ENCODE peak calls at places on chromosome 16, in ten cellular contexts. O is right lobe of liver, G is mucosa of descending colon, F is small intestine, R is Caco-2, S is neural progenitor cell, W is astrocyte of the spinal cord, X is Peyer's patch, P is GM23338, M is fibroblast of pulmonary artery. C is an unnamed sample.

GRCh38 chr16:79388396-79388795 is 212.1 kb downstream of the MAF start:
- DNase-seq in F (no peak), M (no peak), O (no peak), W (no peak), P (no peak), S (no peak), R (no peak), X (no peak), G (no peak), C (no peak)

GRCh38 chr16:48321307-48322036 is 63.7 kb downstream of the SIAH1 start:
- DNase-seq in X (no peak), O (no peak), F (no peak), S (no peak), W (peak), M (peak), G (no peak), R (no peak), P (no peak), C (peak)

GRCh38 chr16:27272076-27272475 is 3.5 kb upstream of the NSMCE1 start:
- DNase-seq in M (no peak), W (no peak), S (no peak), O (no peak), F (no peak), R (no peak), X (no peak), P (no peak), G (no peak), C (no peak)

GRCh38 chr16:56193951-56194726 is 2.9 kb downstream of the GNAO1 start:
- DNase-seq in W (peak), S (peak), P (peak), F (peak), G (peak), X (peak), O (peak), M (peak), R (no peak), C (peak)

GRCh38 chr16:27177031-27177774 is 26.1 kb upstream of the KDM8 start:
- DNase-seq in X (no peak), G (no peak), O (no peak), M (peak), F (no peak), P (no peak), R (no peak), S (no peak), W (peak), C (peak)

GRCh38 chr16:62829615-62830014 is 793.4 kb upstream of the CDH8 start:
- DNase-seq in S (no peak), F (no peak), W (no peak), O (no peak), M (no peak), G (no peak), R (no peak), X (no peak), P (peak), C (no peak)

GRCh38 chr16:57798953-57799618 is 3.2 kb downstream of the KIFC3 start:
- DNase-seq in W (no peak), S (no peak), R (no peak), G (peak), F (no peak), O (no peak), P (no peak), X (no peak), M (no peak), C (no peak)

GRCh38 chr16:25916091-25916490 is 224.3 kb downstream of the HS3ST4 start:
- DNase-seq in F (no peak), O (no peak), S (no peak), M (no peak), R (no peak), P (no peak), G (no peak), X (no peak), W (no peak), C (no peak)

GRCh38 chr16:14063618-14064581 is 7.2 kb upstream of the MRTFB start:
- DNase-seq in R (no peak), M (no peak), O (no peak), P (no peak), F (no peak), S (no peak), G (no peak), W (no peak), X (no peak), C (no peak)

GRCh38 chr16:80144191-80144590 is 396.6 kb upstream of the DYNLRB2 start:
- DNase-seq in X (no peak), W (peak), G (no peak), O (no peak), P (no peak), F (no peak), M (no peak), S (no peak), R (no peak), C (no peak)

GRCh38 chr16:23408242-23409201 is 44.5 kb downstream of the COG7 start:
- DNase-seq in G (peak), X (peak), P (peak), F (no peak), M (peak), W (peak), R (no peak), O (no peak), S (peak), C (peak)

GRCh38 chr16:11384184-11384955 is 39.1 kb downstream of the RMI2 start:
- DNase-seq in X (no peak), O (no peak), S (no peak), F (no peak), P (no peak), G (peak), W (no peak), M (no peak), R (no peak), C (no peak)

GRCh38 chr16:47142469-47143328 is 1.0 kb downstream of the NETO2 start:
- DNase-seq in O (peak), M (peak), X (peak), G (peak), P (peak), S (peak), R (no peak), W (peak), F (no peak), C (peak)

GRCh38 chr16:27994686-27995085 is 68.8 kb downstream of the GSG1L start:
- DNase-seq in G (no peak), M (no peak), F (no peak), X (no peak), S (no peak), W (no peak), O (no peak), R (no peak), P (no peak), C (no peak)

GRCh38 chr16:24908716-24909115 is 63.0 kb downstream of the SLC5A11 start:
- DNase-seq in X (no peak), G (no peak), W (no peak), M (no peak), P (no peak), S (no peak), R (no peak), F (no peak), O (no peak), C (no peak)

GRCh38 chr16:65415460-65415859 is 293.6 kb upstream of the CDH11 start:
- DNase-seq in X (no peak), F (no peak), P (no peak), M (no peak), W (peak), G (no peak), R (no peak), O (no peak), S (no peak), C (peak)

GRCh38 chr16:49470550-49470949 is 96.9 kb downstream of the C16orf78 start:
- DNase-seq in P (no peak), S (no peak), X (peak), F (no peak), W (no peak), O (no peak), R (peak), G (no peak), M (no peak), C (no peak)

GRCh38 chr16:13425840-13426239 is 494.1 kb upstream of the ERCC4 start:
- DNase-seq in S (no peak), P (no peak), X (no peak), W (no peak), R (no peak), F (no peak), G (no peak), M (no peak), O (no peak), C (no peak)

GRCh38 chr16:85172465-85173071 is 60.3 kb upstream of the CIBAR2 start:
- DNase-seq in G (peak), W (no peak), S (peak), R (no peak), O (peak), P (peak), F (peak), X (peak), M (peak), C (peak)

GRCh38 chr16:24626251-24626650 is 86.9 kb downstream of the RBBP6 start:
- DNase-seq in O (no peak), W (peak), G (no peak), F (no peak), S (no peak), P (no peak), M (peak), R (no peak), X (no peak), C (peak)

GRCh38 chr16:83843657-83844056 is 35.9 kb downstream of the HSBP1 start:
- DNase-seq in P (peak), R (no peak), F (no peak), S (peak), W (no peak), M (no peak), X (peak), G (no peak), O (no peak), C (no peak)

GRCh38 chr16:53695070-53695469 is 8.6 kb downstream of the RPGRIP1L start:
- DNase-seq in R (no peak), W (peak), M (peak), F (no peak), S (no peak), G (no peak), P (no peak), X (no peak), O (no peak), C (no peak)

GRCh38 chr16:83967838-83968482 is at the start of gene NECAB2:
- DNase-seq in X (no peak), P (peak), F (no peak), M (peak), W (no peak), R (no peak), O (no peak), G (no peak), S (peak), C (peak)

GRCh38 chr16:46573008-46573833 is 48.0 kb downstream of the SHCBP1 start:
- DNase-seq in R (peak), O (no peak), S (no peak), P (no peak), G (no peak), X (no peak), W (peak), M (peak), F (no peak), C (peak)

GRCh38 chr16:70158261-70158939 is 15.2 kb upstream of the CLEC18C start:
- DNase-seq in X (no peak), W (no peak), M (no peak), G (no peak), O (no peak), F (no peak), S (no peak), P (peak), R (no peak), C (no peak)

GRCh38 chr16:84885024-84885910 is 65.5 kb downstream of the CRISPLD2 start:
- DNase-seq in M (peak), R (no peak), P (peak), G (peak), F (no peak), W (peak), S (peak), O (no peak), X (no peak), C (no peak)

GRCh38 chr16:57134982-57135381 is 42.6 kb downstream of the CPNE2 start:
- DNase-seq in M (no peak), P (no peak), O (no peak), X (peak), S (no peak), W (no peak), R (no peak), F (peak), G (peak), C (no peak)

GRCh38 chr16:57372372-57373116 is at the start of gene CX3CL1:
- DNase-seq in M (peak), G (peak), S (peak), F (peak), P (peak), R (no peak), X (peak), O (peak), W (peak), C (peak)

GRCh38 chr16:29641561-29641960 is 21.5 kb upstream of the SPN start:
- DNase-seq in F (peak), P (no peak), O (no peak), G (no peak), R (no peak), X (no peak), M (no peak), W (no peak), S (no peak), C (peak)

GRCh38 chr16:67461600-67462278 is 19.2 kb downstream of the ATP6V0D1 start:
- DNase-seq in P (no peak), S (no peak), M (no peak), G (peak), W (no peak), X (peak), R (no peak), F (peak), O (no peak), C (no peak)

GRCh38 chr16:74903882-74904678 is 80.8 kb downstream of the WDR59 start:
- DNase-seq in X (no peak), R (no peak), O (no peak), F (no peak), P (no peak), M (no peak), W (no peak), G (no peak), S (no peak), C (no peak)

GRCh38 chr16:68146583-68146982 is 61.4 kb downstream of the NFATC3 start:
- DNase-seq in S (no peak), P (peak), M (peak), F (peak), G (no peak), X (no peak), R (no peak), W (peak), O (no peak), C (peak)

GRCh38 chr16:54289242-54290051 is 2.9 kb upstream of the IRX3 start:
- DNase-seq in F (no peak), O (no peak), R (no peak), X (no peak), G (no peak), S (peak), M (no peak), P (peak), W (no peak), C (no peak)

GRCh38 chr16:57667526-57668258 is 414 bp upstream of the ADGRG3 start:
- DNase-seq in X (no peak), W (peak), R (no peak), P (peak), F (no peak), G (peak), O (peak), S (no peak), M (no peak), C (peak)

GRCh38 chr16:25656639-25657038 is 35.1 kb upstream of the HS3ST4 start:
- DNase-seq in R (no peak), O (no peak), G (no peak), P (no peak), F (no peak), X (no peak), S (no peak), M (no peak), W (no peak), C (no peak)

GRCh38 chr16:13793788-13794461 is 126.0 kb upstream of the ERCC4 start:
- DNase-seq in O (peak), R (no peak), X (no peak), G (no peak), M (no peak), P (no peak), W (no peak), S (no peak), F (no peak), C (no peak)

GRCh38 chr16:79081292-79082066 is 519.1 kb downstream of the MAF start:
- DNase-seq in R (peak), O (no peak), F (peak), M (no peak), G (no peak), W (no peak), P (no peak), X (no peak), S (no peak), C (no peak)

DNA sequence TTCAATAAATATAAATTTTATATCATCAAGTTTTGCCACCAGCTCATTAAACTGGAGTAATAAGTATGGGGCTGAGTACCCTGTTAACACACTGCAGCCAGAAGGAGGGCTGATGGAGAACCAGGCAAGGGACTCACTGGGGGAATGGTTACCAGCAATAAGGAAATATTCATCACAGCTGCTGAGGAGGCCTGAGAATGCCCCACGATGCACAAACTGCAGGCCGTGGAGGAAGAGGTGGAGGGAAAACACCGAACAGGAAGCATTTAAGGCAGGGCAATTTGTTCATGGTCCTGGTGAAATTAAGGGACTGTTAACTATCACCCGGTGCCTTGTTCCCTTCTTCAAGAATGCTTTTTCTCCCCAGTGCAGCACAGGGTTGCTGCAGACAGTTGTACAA is 84.6 kb upstream of the GPRC5B start:
- DNase-seq in R (no peak), W (no peak), O (no peak), P (no peak), S (no peak), F (no peak), X (no peak), M (no peak), G (no peak), C (no peak)
- H3K4me3 ChIP-seq in R (no peak), W (no peak), O (no peak), P (no peak), S (no peak), F (no peak), X (no peak), M (no peak), G (no peak), C (no peak)

DNA sequence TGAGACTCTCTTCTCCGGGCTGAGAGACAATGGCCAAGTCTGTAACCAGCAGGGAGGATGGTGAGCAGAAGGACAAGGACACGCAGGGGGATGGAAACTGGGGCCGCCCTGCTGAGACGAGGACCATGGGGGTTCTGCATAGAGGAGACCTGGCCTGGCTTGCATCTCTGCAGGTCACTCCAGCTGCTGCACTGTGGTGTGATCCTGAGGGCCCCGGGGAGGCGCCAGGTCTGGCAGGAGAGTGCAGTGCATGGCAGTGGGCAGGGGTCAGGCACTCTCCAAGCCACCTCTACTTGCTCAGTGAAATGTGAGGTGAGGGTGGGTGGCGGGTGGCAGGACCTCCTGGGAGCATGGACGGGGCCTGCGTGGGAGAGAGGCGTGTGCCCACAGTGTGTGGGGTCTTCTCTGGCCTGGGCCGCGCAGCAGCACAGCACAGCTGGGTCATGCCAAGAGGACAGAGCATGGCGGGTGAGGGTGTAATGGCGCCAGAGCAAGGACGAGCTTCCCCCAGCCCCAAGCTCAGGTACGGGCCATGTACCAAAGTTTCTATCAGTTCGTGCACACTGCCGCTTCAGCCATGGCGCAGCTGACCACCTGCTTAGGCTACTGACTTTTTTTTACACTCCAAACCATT is 43.1 kb downstream of the KLHDC4 start:
- DNase-seq in W (no peak), G (no peak), O (no peak), P (no peak), R (no peak), X (no peak), M (no peak), F (no peak), S (no peak), C (no peak)
- H3K4me3 ChIP-seq in W (no peak), G (no peak), O (no peak), P (no peak), R (no peak), X (no peak), M (no peak), F (no peak), S (no peak), C (no peak)

GRCh38 chr16:2033057-2033911 is 6.6 kb downstream of the NHERF2 start:
- DNase-seq in R (no peak), M (peak), S (peak), P (no peak), O (peak), X (no peak), F (no peak), W (peak), G (peak), C (peak)
- H3K4me3 ChIP-seq in R (no peak), M (peak), S (no peak), P (no peak), O (peak), X (peak), F (no peak), W (peak), G (no peak), C (peak)

DNA sequence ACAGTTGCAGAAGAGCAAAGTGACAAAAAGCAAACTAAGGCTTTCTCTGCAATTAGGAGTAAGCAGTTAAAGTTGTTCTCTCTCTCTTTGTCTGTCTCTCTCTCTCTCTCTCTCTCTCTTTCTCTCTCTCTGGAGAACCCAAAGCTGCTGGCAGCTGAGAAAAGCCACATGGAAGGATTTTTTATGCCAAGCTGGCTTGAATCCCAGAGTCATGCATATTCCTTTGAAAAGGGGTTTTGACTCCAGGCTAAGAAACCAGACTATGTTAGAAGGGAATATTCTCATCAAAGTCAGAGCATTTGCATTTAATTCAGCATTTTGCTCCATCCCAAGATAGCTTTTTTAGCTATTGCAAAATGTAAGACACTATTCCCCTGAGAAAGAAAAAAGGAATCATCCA is 1114.2 kb upstream of the GOT2 start:
- DNase-seq in W (peak), X (no peak), G (no peak), F (no peak), O (no peak), M (no peak), R (no peak), S (no peak), P (no peak), C (no peak)
- H3K4me3 ChIP-seq in W (no peak), X (no peak), G (no peak), F (no peak), O (no peak), M (no peak), R (no peak), S (no peak), P (no peak), C (no peak)

DNA sequence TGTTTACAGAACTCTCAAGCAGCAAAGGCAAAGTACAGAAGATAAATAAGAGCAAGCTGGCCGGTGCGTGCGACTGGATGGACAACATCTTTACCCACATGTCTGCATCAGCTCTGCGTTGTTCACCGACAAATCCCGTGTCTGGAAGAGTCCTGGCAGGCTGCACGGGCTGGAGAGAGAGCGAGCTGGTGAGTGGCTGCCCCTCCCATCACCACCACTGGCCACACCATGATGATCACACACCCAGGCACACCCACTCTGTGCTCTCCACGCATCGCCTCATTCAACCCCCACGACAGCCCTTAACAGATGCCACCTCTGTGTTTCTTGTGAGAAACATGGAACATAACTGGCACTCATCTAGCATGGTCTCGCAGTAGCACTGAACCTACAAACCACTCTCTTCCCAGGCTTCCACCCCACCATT is 59.2 kb downstream of the ANKRD11 start:
- DNase-seq in P (no peak), F (peak), M (no peak), X (peak), O (no peak), S (no peak), R (no peak), W (peak), G (peak), C (peak)
- H3K4me3 ChIP-seq in P (no peak), F (peak), M (no peak), X (no peak), O (no peak), S (no peak), R (no peak), W (no peak), G (no peak), C (peak)

C was measured in fibroblast of villous mesenchyme.